ENCODE peak calls at places on chromosomes 11 and 22, in six cellular contexts. One of them, this sample, is unnamed.

GRCh38 chr22:32720924-32721323 is 80.6 kb upstream of the TIMP3 start:
- DNase-seq in tibial artery: no peak
- DNase-seq in prostate gland: no peak
- DNase-seq in A549: no peak
- DNase-seq in upper lobe of right lung: no peak
- DNase-seq in CD4-positive, alpha-beta memory T cell: no peak
- DNase-seq in this sample: no peak

GRCh38 chr11:108496643-108497256 is 1.4 kb downstream of the POGLUT3 start:
- DNase-seq in tibial artery: no peak
- DNase-seq in prostate gland: no peak
- DNase-seq in A549: no peak
- DNase-seq in upper lobe of right lung: no peak
- DNase-seq in CD4-positive, alpha-beta memory T cell: no peak
- DNase-seq in this sample: no peak

GRCh38 chr11:85685820-85686459 is at the start of gene CCDC89:
- DNase-seq in tibial artery: peak
- DNase-seq in prostate gland: no peak
- DNase-seq in A549: peak
- DNase-seq in upper lobe of right lung: peak
- DNase-seq in CD4-positive, alpha-beta memory T cell: no peak
- DNase-seq in this sample: no peak

GRCh38 chr11:24890426-24890825 is 393.6 kb downstream of the LUZP2 start:
- DNase-seq in tibial artery: no peak
- DNase-seq in prostate gland: no peak
- DNase-seq in A549: no peak
- DNase-seq in upper lobe of right lung: no peak
- DNase-seq in CD4-positive, alpha-beta memory T cell: no peak
- DNase-seq in this sample: no peak

GRCh38 chr11:8671242-8671641 is 11.2 kb downstream of the TRIM66 start:
- DNase-seq in tibial artery: peak
- DNase-seq in prostate gland: no peak
- DNase-seq in A549: peak
- DNase-seq in upper lobe of right lung: no peak
- DNase-seq in CD4-positive, alpha-beta memory T cell: no peak
- DNase-seq in this sample: no peak

GRCh38 chr11:121336279-121336947 is 43.8 kb downstream of the SC5D start:
- DNase-seq in tibial artery: no peak
- DNase-seq in prostate gland: no peak
- DNase-seq in A549: no peak
- DNase-seq in upper lobe of right lung: no peak
- DNase-seq in CD4-positive, alpha-beta memory T cell: no peak
- DNase-seq in this sample: no peak

GRCh38 chr11:111387318-111387863 is 8.3 kb upstream of the POU2AF1 start:
- DNase-seq in tibial artery: no peak
- DNase-seq in prostate gland: peak
- DNase-seq in A549: no peak
- DNase-seq in upper lobe of right lung: peak
- DNase-seq in CD4-positive, alpha-beta memory T cell: no peak
- DNase-seq in this sample: no peak

GRCh38 chr11:125082611-125083311 is 19.7 kb downstream of the SLC37A2 start:
- DNase-seq in tibial artery: no peak
- DNase-seq in prostate gland: no peak
- DNase-seq in A549: no peak
- DNase-seq in upper lobe of right lung: no peak
- DNase-seq in CD4-positive, alpha-beta memory T cell: no peak
- DNase-seq in this sample: no peak

GRCh38 chr11:113615098-113615497 is 91.0 kb downstream of the TMPRSS5 start:
- DNase-seq in tibial artery: no peak
- DNase-seq in prostate gland: no peak
- DNase-seq in A549: no peak
- DNase-seq in upper lobe of right lung: no peak
- DNase-seq in CD4-positive, alpha-beta memory T cell: no peak
- DNase-seq in this sample: no peak

GRCh38 chr11:82992219-82992618 is 79.5 kb downstream of the RAB30 start:
- DNase-seq in tibial artery: no peak
- DNase-seq in prostate gland: no peak
- DNase-seq in A549: no peak
- DNase-seq in upper lobe of right lung: no peak
- DNase-seq in CD4-positive, alpha-beta memory T cell: no peak
- DNase-seq in this sample: no peak

GRCh38 chr22:31574015-31574670 is 77.8 kb downstream of the SFI1 start:
- DNase-seq in tibial artery: no peak
- DNase-seq in prostate gland: no peak
- DNase-seq in A549: no peak
- DNase-seq in upper lobe of right lung: no peak
- DNase-seq in CD4-positive, alpha-beta memory T cell: no peak
- DNase-seq in this sample: no peak

GRCh38 chr11:66857927-66858185 is 992 bp downstream of the LRFN4 start:
- DNase-seq in tibial artery: no peak
- DNase-seq in prostate gland: no peak
- DNase-seq in A549: peak
- DNase-seq in upper lobe of right lung: no peak
- DNase-seq in CD4-positive, alpha-beta memory T cell: no peak
- DNase-seq in this sample: no peak
- H3K4me3 ChIP-seq in tibial artery: no peak
- H3K4me3 ChIP-seq in prostate gland: no peak
- H3K4me3 ChIP-seq in A549: peak
- H3K4me3 ChIP-seq in upper lobe of right lung: no peak
- H3K4me3 ChIP-seq in CD4-positive, alpha-beta memory T cell: no peak
- H3K4me3 ChIP-seq in this sample: no peak

GRCh38 chr22:37820350-37820749 is 2.8 kb upstream of the GALR3 start:
- DNase-seq in tibial artery: no peak
- DNase-seq in prostate gland: no peak
- DNase-seq in A549: no peak
- DNase-seq in upper lobe of right lung: no peak
- DNase-seq in CD4-positive, alpha-beta memory T cell: no peak
- DNase-seq in this sample: no peak

GRCh38 chr22:37819100-37819433 is 4.1 kb upstream of the GALR3 start:
- DNase-seq in tibial artery: no peak
- DNase-seq in prostate gland: no peak
- DNase-seq in A549: no peak
- DNase-seq in upper lobe of right lung: no peak
- DNase-seq in CD4-positive, alpha-beta memory T cell: no peak
- DNase-seq in this sample: no peak

GRCh38 chr22:37816543-37817180 is 6.5 kb upstream of the GALR3 start:
- DNase-seq in tibial artery: no peak
- DNase-seq in prostate gland: no peak
- DNase-seq in A549: no peak
- DNase-seq in upper lobe of right lung: no peak
- DNase-seq in CD4-positive, alpha-beta memory T cell: no peak
- DNase-seq in this sample: no peak

GRCh38 chr22:37817705-37818311 is 5.4 kb upstream of the GALR3 start:
- DNase-seq in tibial artery: peak
- DNase-seq in prostate gland: peak
- DNase-seq in A549: peak
- DNase-seq in upper lobe of right lung: peak
- DNase-seq in CD4-positive, alpha-beta memory T cell: peak
- DNase-seq in this sample: peak

GRCh38 chr22:37818397-37819099 is 4.6 kb upstream of the GALR3 start:
- DNase-seq in tibial artery: no peak
- DNase-seq in prostate gland: peak
- DNase-seq in A549: no peak
- DNase-seq in upper lobe of right lung: peak
- DNase-seq in CD4-positive, alpha-beta memory T cell: peak
- DNase-seq in this sample: peak
- H3K4me3 ChIP-seq in tibial artery: peak
- H3K4me3 ChIP-seq in prostate gland: no peak
- H3K4me3 ChIP-seq in A549: no peak
- H3K4me3 ChIP-seq in upper lobe of right lung: peak
- H3K4me3 ChIP-seq in CD4-positive, alpha-beta memory T cell: no peak
- H3K4me3 ChIP-seq in this sample: no peak

DNA sequence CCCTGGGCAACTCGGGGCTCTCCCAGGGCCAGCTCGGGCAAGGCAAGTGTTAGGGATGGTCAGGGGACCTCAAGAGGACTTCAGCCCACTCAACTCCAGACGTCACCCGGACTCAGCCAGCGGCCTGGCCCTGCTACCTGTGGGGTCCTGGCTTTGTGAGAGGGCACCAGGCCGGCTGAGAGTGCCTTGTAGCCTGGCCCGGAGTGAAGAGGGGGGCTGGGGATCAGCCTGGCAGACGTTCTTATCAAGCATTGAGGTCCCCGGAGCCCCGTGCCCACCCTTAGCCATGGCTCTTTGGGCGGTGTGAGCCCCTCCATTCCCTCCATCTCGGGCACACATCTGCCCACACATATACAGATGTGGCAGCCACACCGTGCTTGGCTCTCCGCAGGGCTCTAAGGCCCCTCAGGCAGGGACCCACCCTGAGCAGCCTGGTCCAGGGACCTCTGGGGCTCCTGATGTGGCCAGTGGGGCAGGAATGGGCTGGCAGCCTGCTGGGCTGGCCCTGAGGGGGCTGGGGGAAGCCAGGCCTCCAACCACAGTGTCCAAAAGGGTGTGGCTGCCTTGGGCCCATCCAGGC is 15.3 kb downstream of the LSP1 start:
- DNase-seq in tibial artery: no peak
- DNase-seq in prostate gland: no peak
- DNase-seq in A549: no peak
- DNase-seq in upper lobe of right lung: peak
- DNase-seq in CD4-positive, alpha-beta memory T cell: no peak
- DNase-seq in this sample: no peak
- H3K4me3 ChIP-seq in tibial artery: peak
- H3K4me3 ChIP-seq in prostate gland: no peak
- H3K4me3 ChIP-seq in A549: no peak
- H3K4me3 ChIP-seq in upper lobe of right lung: no peak
- H3K4me3 ChIP-seq in CD4-positive, alpha-beta memory T cell: no peak
- H3K4me3 ChIP-seq in this sample: no peak

GRCh38 chr22:29621761-29622526 is 18.5 kb downstream of the NF2 start:
- DNase-seq in tibial artery: no peak
- DNase-seq in prostate gland: no peak
- DNase-seq in A549: peak
- DNase-seq in upper lobe of right lung: no peak
- DNase-seq in CD4-positive, alpha-beta memory T cell: no peak
- DNase-seq in this sample: no peak
- H3K4me3 ChIP-seq in tibial artery: no peak
- H3K4me3 ChIP-seq in prostate gland: no peak
- H3K4me3 ChIP-seq in A549: peak
- H3K4me3 ChIP-seq in upper lobe of right lung: no peak
- H3K4me3 ChIP-seq in CD4-positive, alpha-beta memory T cell: no peak
- H3K4me3 ChIP-seq in this sample: no peak

GRCh38 chr11:128824199-128825049 is 42.7 kb downstream of the KCNJ1 start:
- DNase-seq in tibial artery: no peak
- DNase-seq in prostate gland: no peak
- DNase-seq in A549: no peak
- DNase-seq in upper lobe of right lung: no peak
- DNase-seq in CD4-positive, alpha-beta memory T cell: no peak
- DNase-seq in this sample: no peak

GRCh38 chr11:128825050-128825806 is 41.9 kb downstream of the KCNJ1 start:
- DNase-seq in tibial artery: no peak
- DNase-seq in prostate gland: no peak
- DNase-seq in A549: no peak
- DNase-seq in upper lobe of right lung: no peak
- DNase-seq in CD4-positive, alpha-beta memory T cell: no peak
- DNase-seq in this sample: no peak

GRCh38 chr11:128827494-128827893 is 39.6 kb downstream of the KCNJ1 start:
- DNase-seq in tibial artery: no peak
- DNase-seq in prostate gland: no peak
- DNase-seq in A549: no peak
- DNase-seq in upper lobe of right lung: no peak
- DNase-seq in CD4-positive, alpha-beta memory T cell: no peak
- DNase-seq in this sample: no peak

GRCh38 chr11:128819198-128819597 is 47.9 kb downstream of the KCNJ1 start:
- DNase-seq in tibial artery: no peak
- DNase-seq in prostate gland: no peak
- DNase-seq in A549: no peak
- DNase-seq in upper lobe of right lung: no peak
- DNase-seq in CD4-positive, alpha-beta memory T cell: no peak
- DNase-seq in this sample: no peak

DNA sequence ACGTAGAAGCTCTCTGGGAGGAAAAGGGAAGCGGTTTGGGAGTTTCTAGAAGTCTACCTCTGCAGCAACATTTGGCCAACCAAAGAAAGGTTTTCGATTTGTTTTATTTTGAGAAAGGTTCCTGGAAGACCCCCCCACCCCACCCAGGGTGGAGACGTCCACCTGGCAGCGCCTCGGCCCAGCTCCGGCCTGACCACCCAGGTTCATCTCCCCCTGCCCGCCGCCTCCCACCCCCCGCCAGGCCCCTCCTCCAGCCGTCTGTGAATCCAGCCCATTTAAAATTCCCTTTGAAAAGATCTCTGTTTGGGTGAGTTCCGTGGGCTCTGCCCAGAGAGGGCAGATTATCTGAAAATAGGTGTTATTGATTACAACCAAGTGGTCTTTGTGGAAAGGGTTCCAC is 43.3 kb downstream of the KCNJ1 start:
- DNase-seq in tibial artery: no peak
- DNase-seq in prostate gland: no peak
- DNase-seq in A549: no peak
- DNase-seq in upper lobe of right lung: no peak
- DNase-seq in CD4-positive, alpha-beta memory T cell: no peak
- DNase-seq in this sample: no peak
- H3K4me3 ChIP-seq in tibial artery: peak
- H3K4me3 ChIP-seq in prostate gland: no peak
- H3K4me3 ChIP-seq in A549: no peak
- H3K4me3 ChIP-seq in upper lobe of right lung: peak
- H3K4me3 ChIP-seq in CD4-positive, alpha-beta memory T cell: no peak
- H3K4me3 ChIP-seq in this sample: no peak

DNA sequence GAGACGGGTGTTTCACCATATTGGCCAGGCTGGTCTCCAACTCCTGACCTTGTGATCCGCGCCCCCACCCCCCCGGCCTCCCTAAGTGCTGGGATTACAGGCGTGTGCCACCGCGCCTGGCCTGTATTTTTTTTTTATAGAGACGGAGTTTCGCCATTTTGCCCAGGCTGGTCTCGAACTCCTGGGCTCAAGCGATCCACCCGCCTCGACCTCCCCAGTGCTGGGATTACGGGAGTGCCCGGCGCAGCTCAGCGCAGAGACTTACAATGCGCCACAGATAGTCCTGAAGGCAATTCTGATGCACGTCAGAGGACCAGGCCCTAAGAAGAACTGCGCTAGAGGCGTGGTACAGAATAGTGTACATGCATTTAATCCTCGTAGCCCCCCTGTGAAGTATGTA is 587 bp upstream of the VPS51 start:
- DNase-seq in tibial artery: no peak
- DNase-seq in prostate gland: no peak
- DNase-seq in A549: no peak
- DNase-seq in upper lobe of right lung: no peak
- DNase-seq in CD4-positive, alpha-beta memory T cell: no peak
- DNase-seq in this sample: no peak
- H3K4me3 ChIP-seq in tibial artery: peak
- H3K4me3 ChIP-seq in prostate gland: no peak
- H3K4me3 ChIP-seq in A549: no peak
- H3K4me3 ChIP-seq in upper lobe of right lung: peak
- H3K4me3 ChIP-seq in CD4-positive, alpha-beta memory T cell: no peak
- H3K4me3 ChIP-seq in this sample: peak